ENCODE peak calls at places on chromosomes 13 and 19, in ten cellular contexts. I is ascending aorta; O is Right ventricle myocardium superior; K is neural crest cell; V is stimulated activated naive B cell treated with anti-CD40 and anti-IgM and Interleukin-4, amounts not matched to agents 10 μg/mL and 1 μg/mL and 100 μg/mL, for 72 hours; H is NAMALWA; J is SHP77; N is C1 segment of cervical spinal cord; R is adrenal gland; G is stimulated activated CD4-positive, alpha-beta T cell treated with anti-CD3 and anti-CD28 coated beads, Interleukin-2, amount 100 ng/mL, for 24 hours. S is an unnamed sample.

GRCh38 chr19:3154957-3155736 is 19.3 kb downstream of the GNA15 start:
- DNase-seq in O (peak), R (peak), G (peak), V (peak), I (peak), H (peak), N (no peak), K (no peak), J (no peak), S (peak)

GRCh38 chr19:5024282-5024681 is 55.4 kb downstream of the KDM4B start:
- DNase-seq in G (no peak), R (no peak), H (no peak), N (no peak), O (no peak), I (no peak), K (no peak), J (no peak), V (no peak), S (no peak)

GRCh38 chr13:102651892-102652291 is 43.0 kb downstream of the METTL21C start:
- DNase-seq in I (no peak), N (no peak), K (no peak), R (no peak), H (no peak), V (no peak), G (no peak), J (no peak), O (no peak), S (no peak)

GRCh38 chr13:74135306-74136088 is 1.3 kb upstream of the KLF12 start:
- DNase-seq in N (peak), O (peak), I (no peak), K (peak), R (peak), J (peak), G (peak), H (peak), V (peak), S (peak)

GRCh38 chr19:15892012-15892411 is 5.9 kb downstream of the CYP4F2 start:
- DNase-seq in R (no peak), J (no peak), K (no peak), I (no peak), O (no peak), N (no peak), H (no peak), V (no peak), G (no peak), S (no peak)

GRCh38 chr19:57280913-57281425 is 684 bp downstream of the ZNF460 start:
- DNase-seq in K (no peak), N (no peak), O (no peak), R (no peak), G (peak), H (peak), I (no peak), J (no peak), V (no peak), S (no peak)

GRCh38 chr19:18503337-18503970 is 18.4 kb downstream of the ELL start:
- DNase-seq in H (no peak), J (no peak), I (no peak), R (peak), V (no peak), O (no peak), N (peak), K (no peak), G (no peak), S (no peak)

GRCh38 chr19:5395541-5395940 is 54.9 kb upstream of the PTPRS start:
- DNase-seq in J (no peak), G (no peak), K (no peak), N (no peak), H (no peak), R (no peak), V (no peak), O (no peak), I (no peak), S (no peak)

GRCh38 chr19:23310729-23311211 is 60.6 kb upstream of the ZNF724 start:
- DNase-seq in G (no peak), R (no peak), O (no peak), N (no peak), J (no peak), V (no peak), K (no peak), I (no peak), H (no peak), S (no peak)

GRCh38 chr13:44231786-44232516 is 141.7 kb upstream of the SERP2 start:
- DNase-seq in O (no peak), I (no peak), J (no peak), G (no peak), N (no peak), K (no peak), H (no peak), V (no peak), R (peak), S (peak)

GRCh38 chr19:36103842-36104552 is 6.9 kb upstream of the OVOL3 start:
- DNase-seq in J (no peak), V (no peak), H (no peak), G (no peak), R (no peak), N (no peak), O (no peak), I (no peak), K (no peak), S (no peak)

S was measured in ovary.